ENCODE peak calls at places on chromosome 21, in five cellular contexts. E is AG09319, D is fibroblast of lung, C is prostate gland, X is hepatocyte. F is an unnamed sample.

GRCh38 chr21:42150458-42151085 is 68.4 kb upstream of the ABCG1 start:
- DNase-seq in X (no peak), C (no peak), E (no peak), D (no peak), F (no peak)

GRCh38 chr21:17463441-17463840 is 49.4 kb upstream of the CXADR start:
- DNase-seq in X (peak; percentile 69), C (no peak), D (peak; percentile 99), E (peak; percentile 64), F (peak; percentile 46)

GRCh38 chr21:26280715-26281310 is 110.2 kb upstream of the APP start:
- DNase-seq in X (no peak), C (no peak), D (no peak), E (no peak), F (no peak)

GRCh38 chr21:43721939-43722338 is 3.0 kb downstream of the PDXK start:
- DNase-seq in D (no peak), X (no peak), C (no peak), E (no peak), F (no peak)

GRCh38 chr21:14591882-14592281 is 45.8 kb upstream of the SAMSN1 start:
- DNase-seq in E (peak; percentile 5), X (no peak), C (no peak), D (peak; percentile 8), F (no peak)

GRCh38 chr21:21018841-21019240 is 20.6 kb downstream of the NCAM2 start:
- DNase-seq in X (no peak), D (peak; percentile 23), E (no peak), C (no peak), F (no peak)

GRCh38 chr21:45074048-45074817 is at the start of gene ADARB1:
- DNase-seq in D (peak; percentile 55), C (peak; percentile 44), E (no peak), X (peak; percentile 87), F (peak; percentile 75)

GRCh38 chr21:44291936-44292811 is 6.5 kb downstream of the AIRE start:
- DNase-seq in X (no peak), D (no peak), C (no peak), E (no peak), F (peak; percentile 34)

GRCh38 chr21:31658053-31658452 is 1.4 kb upstream of the SOD1 start:
- DNase-seq in C (no peak), E (peak; percentile 25), X (no peak), D (no peak), F (no peak)

GRCh38 chr21:46498335-46499050 is 39.8 kb downstream of the DIP2A start:
- DNase-seq in E (no peak), X (no peak), C (no peak), D (peak; percentile 44), F (no peak)

GRCh38 chr21:42362700-42363099 is 3.6 kb downstream of the TFF1 start:
- DNase-seq in D (no peak), X (no peak), C (no peak), E (no peak), F (no peak)

GRCh38 chr21:15278851-15279250 is 214.1 kb upstream of the NRIP1 start:
- DNase-seq in D (no peak), X (no peak), C (no peak), E (no peak), F (no peak)

GRCh38 chr21:39251326-39251725 is 62.1 kb downstream of the BRWD1 start:
- DNase-seq in X (peak; percentile 18), E (no peak), C (no peak), D (no peak), F (no peak)

GRCh38 chr21:38057626-38058025 is 141.4 kb upstream of the KCNJ6 start:
- DNase-seq in E (no peak), C (no peak), D (no peak), X (no peak), F (no peak)

GRCh38 chr21:44920694-44921604 is at the start of gene ITGB2:
- DNase-seq in E (no peak), X (no peak), D (no peak), C (no peak), F (no peak)

GRCh38 chr21:36425286-36425685 is 40.1 kb downstream of the CHAF1B start:
- DNase-seq in C (no peak), E (no peak), D (peak; percentile 80), X (no peak), F (no peak)

GRCh38 chr21:42839271-42840231 is 39.8 kb downstream of the WDR4 start:
- DNase-seq in C (no peak), E (no peak), D (no peak), X (no peak), F (no peak)

GRCh38 chr21:46096997-46097825 is 701 bp upstream of the COL6A2 start:
- DNase-seq in E (no peak), C (peak; percentile 3), D (no peak), X (peak; percentile 14), F (no peak)

GRCh38 chr21:42535602-42536171 is 22.0 kb downstream of the SLC37A1 start:
- DNase-seq in E (no peak), X (no peak), D (no peak), C (no peak), F (no peak)

GRCh38 chr21:39805983-39806382 is 61.0 kb downstream of the IGSF5 start:
- DNase-seq in D (no peak), C (no peak), E (no peak), X (no peak), F (no peak)

GRCh38 chr21:37606549-37606948 is 240.0 kb downstream of the DYRK1A start:
- DNase-seq in D (no peak), C (no peak), E (no peak), X (no peak), F (no peak)

GRCh38 chr21:37849703-37850102 is 66.6 kb downstream of the KCNJ6 start:
- DNase-seq in E (no peak), C (no peak), X (no peak), D (peak; percentile 91), F (peak; percentile 47)

GRCh38 chr21:37484535-37485474 is 118.2 kb downstream of the DYRK1A start:
- DNase-seq in D (no peak), X (no peak), E (no peak), C (no peak), F (no peak)

GRCh38 chr21:15363921-15364320 is 299.1 kb upstream of the NRIP1 start:
- DNase-seq in E (no peak), X (no peak), C (no peak), D (no peak), F (peak; percentile 8)

DNA sequence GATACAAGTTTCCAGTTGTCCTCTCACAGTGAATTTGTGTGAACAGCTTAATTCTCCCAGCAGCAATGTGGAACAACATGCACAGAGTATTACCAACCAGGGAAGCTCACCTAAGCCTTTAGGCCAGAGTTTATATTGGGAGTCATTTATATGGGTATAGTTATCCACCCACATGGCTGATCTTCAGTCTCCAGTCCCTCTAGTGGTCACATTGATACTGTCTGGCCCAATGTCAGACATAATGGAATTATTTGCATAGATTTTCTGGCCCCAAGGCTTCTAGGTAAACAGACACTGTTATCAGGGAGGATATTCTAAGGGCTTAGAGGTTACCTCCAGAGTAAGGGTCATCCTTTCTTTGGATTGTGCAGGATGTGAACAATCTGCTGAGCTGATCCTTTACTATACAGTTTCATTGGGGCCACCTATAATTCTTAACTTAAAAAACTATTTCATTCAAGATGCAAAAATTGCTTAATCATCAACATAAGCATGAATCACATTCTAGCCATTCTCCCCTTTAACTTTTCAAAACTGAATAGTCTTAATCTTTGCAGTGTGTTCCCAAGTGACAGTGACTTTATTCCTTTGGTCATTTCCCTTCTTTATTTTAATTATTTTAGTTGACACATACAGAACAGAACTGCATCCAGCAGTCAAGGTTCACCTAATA is 210.9 kb downstream of the LTN1 start:
- DNase-seq in C (no peak), X (peak; percentile 25), D (no peak), E (no peak), F (peak; percentile 31)
- TF ChIP-seq CTCF in C (no peak), X (peak; percentile 41), D (peak; percentile 53), E (peak; percentile 41), F (peak; percentile 52)

GRCh38 chr21:18495553-18495952 is 92.0 kb upstream of the TMPRSS15 start:
- DNase-seq in X (no peak), E (no peak), C (no peak), D (no peak), F (no peak)

GRCh38 chr21:18498428-18498827 is 94.8 kb upstream of the TMPRSS15 start:
- DNase-seq in E (no peak), X (no peak), C (no peak), D (no peak), F (no peak)

DNA sequence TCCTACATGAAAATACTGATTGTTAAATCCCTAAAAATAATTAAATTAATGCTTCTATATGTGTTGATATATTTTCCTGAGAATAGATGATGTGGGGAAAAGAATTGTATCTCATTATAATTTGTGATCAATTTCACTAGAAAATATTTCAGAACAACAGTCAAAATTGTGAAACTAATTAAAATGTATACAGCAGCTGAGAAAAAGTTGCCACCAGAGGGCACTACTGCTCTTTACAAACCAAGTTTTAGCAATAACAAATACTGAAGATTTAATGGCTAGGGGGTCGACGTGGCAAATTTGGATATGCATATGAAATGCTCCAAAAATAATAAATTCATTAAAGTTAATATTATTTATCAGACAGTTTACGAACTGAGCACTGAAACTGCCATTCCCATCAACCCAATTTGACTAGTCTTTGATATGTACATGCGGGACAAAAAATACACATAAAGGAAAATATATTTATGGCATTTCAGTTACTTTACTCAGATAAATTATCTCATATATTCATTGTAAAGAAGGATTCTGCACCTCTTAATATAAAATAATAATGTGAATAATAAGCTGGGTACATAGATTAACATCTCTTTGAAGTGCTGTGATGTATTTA is 96.3 kb upstream of the TMPRSS15 start:
- DNase-seq in C (no peak), X (peak; percentile 77), E (no peak), D (peak; percentile 40), F (no peak)
- TF ChIP-seq CTCF in C (peak; percentile 35), X (peak; percentile 94), E (peak; percentile 40), D (peak; percentile 32), F (peak; percentile 79)

DNA sequence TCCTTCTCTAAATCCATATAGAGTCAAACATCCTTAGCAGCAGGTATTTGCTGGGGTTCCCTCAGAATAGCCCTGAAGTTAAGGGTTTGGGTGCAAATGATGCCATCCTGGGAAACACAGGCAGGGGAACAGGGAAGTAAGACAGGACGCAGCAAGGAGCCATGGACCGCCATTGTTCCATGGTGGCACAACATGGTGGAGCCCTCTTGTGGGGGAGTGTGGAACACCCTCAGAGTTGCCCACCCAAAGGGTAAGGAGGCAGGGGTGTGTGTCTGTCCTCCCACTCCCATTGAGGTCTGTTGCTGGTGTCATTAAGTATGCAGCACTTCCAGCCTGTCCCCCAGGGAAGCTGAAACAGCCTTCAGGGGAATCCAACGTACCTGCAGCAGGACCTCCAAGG is 20.4 kb upstream of the RCAN1 start:
- DNase-seq in C (no peak), D (no peak), E (no peak), X (no peak), F (no peak)
- TF ChIP-seq CTCF in C (no peak), D (no peak), E (peak; percentile 13), X (peak; percentile 9), F (no peak)

DNA sequence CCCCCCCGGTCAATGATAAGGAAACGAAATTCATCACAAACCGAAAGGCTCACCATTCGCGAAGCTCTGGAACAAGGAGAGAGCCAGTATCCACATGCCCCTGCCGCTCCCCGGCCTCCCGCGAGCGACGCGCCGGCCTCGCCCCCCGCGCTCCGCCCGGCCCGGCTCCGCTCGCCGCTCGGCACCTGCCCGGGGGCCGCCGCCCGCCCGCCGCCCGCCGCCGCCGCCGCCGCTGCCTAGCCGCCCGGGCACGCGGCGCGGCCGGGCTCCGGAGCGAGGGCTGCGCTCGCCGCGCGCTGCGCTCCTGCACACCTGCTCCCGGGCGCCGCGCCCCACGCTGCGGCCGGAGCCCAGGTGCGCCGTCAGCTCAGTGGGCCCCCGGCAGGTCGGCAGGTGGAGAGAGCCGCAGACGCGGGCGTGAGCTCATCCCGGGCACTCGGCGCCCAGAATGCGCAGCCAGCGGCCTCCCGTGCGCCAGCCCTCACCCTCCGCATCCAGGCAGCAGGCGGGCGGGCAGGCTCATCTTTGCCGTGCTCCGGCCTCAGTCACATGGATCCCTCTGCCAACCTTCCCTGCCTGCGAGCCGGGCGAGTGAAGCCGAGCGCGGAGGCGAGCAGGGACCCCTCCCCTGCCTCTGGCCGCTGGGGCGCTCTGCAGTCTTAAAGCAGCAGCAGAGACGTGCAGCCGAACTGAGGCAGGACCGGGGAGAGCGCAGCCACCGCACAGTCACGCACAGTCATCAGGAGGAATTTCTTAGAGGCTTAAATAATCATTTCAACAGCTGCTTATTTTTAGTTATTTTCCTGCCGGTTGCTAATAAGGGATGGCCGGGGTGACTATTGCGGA is at the start of gene DSCAM:
- DNase-seq in D (peak; percentile 38), C (no peak), X (peak; percentile 42), E (no peak), F (peak; percentile 13)
- TF ChIP-seq CTCF in D (no peak), C (no peak), X (no peak), E (no peak), F (no peak)